ENCODE peak calls at places on chromosomes 3 and 15, in five cellular contexts. U, D, K, Q and P are unnamed samples.

GRCh38 chr15:58755956-58756355 is 6.4 kb upstream of the ADAM10 start:
- DNase-seq in U (no peak), D (no peak), K (no peak), Q (no peak), P (no peak)

GRCh38 chr3:15330031-15330596 is 2.3 kb downstream of the SH3BP5 start:
- DNase-seq in U (peak), D (no peak), K (no peak), Q (no peak), P (no peak)

GRCh38 chr3:95567346-95567745 is 1247.0 kb upstream of the EPHA6 start:
- DNase-seq in U (no peak), D (no peak), K (no peak), Q (no peak), P (no peak)

GRCh38 chr15:90660195-90660995 is 56.8 kb upstream of the BLM start:
- DNase-seq in U (peak), D (no peak), K (peak), Q (no peak), P (no peak)

GRCh38 chr3:10194328-10195071 is 29.8 kb downstream of the IRAK2 start:
- DNase-seq in U (no peak), D (no peak), K (peak), Q (no peak), P (no peak)

GRCh38 chr3:150603888-150604319 is 783 bp downstream of the SELENOT start:
- DNase-seq in U (peak), D (peak), K (no peak), Q (no peak), P (no peak)

GRCh38 chr3:125120370-125121122 is 64.7 kb upstream of the HEG1 start:
- DNase-seq in U (no peak), D (no peak), K (no peak), Q (peak), P (peak)

GRCh38 chr15:90560229-90560771 is 30.6 kb downstream of the CRTC3 start:
- DNase-seq in U (no peak), D (no peak), K (no peak), Q (no peak), P (no peak)

GRCh38 chr15:89770041-89770440 is 6.1 kb upstream of the MESP2 start:
- DNase-seq in U (no peak), D (no peak), K (no peak), Q (no peak), P (no peak)

GRCh38 chr3:172751188-172751571 is 654 bp downstream of the ECT2 start:
- DNase-seq in U (peak), D (no peak), K (no peak), Q (no peak), P (no peak)
- TF ChIP-seq SUZ12 in U (no peak), D (no peak), K (no peak), Q (no peak), P (no peak)

DNA sequence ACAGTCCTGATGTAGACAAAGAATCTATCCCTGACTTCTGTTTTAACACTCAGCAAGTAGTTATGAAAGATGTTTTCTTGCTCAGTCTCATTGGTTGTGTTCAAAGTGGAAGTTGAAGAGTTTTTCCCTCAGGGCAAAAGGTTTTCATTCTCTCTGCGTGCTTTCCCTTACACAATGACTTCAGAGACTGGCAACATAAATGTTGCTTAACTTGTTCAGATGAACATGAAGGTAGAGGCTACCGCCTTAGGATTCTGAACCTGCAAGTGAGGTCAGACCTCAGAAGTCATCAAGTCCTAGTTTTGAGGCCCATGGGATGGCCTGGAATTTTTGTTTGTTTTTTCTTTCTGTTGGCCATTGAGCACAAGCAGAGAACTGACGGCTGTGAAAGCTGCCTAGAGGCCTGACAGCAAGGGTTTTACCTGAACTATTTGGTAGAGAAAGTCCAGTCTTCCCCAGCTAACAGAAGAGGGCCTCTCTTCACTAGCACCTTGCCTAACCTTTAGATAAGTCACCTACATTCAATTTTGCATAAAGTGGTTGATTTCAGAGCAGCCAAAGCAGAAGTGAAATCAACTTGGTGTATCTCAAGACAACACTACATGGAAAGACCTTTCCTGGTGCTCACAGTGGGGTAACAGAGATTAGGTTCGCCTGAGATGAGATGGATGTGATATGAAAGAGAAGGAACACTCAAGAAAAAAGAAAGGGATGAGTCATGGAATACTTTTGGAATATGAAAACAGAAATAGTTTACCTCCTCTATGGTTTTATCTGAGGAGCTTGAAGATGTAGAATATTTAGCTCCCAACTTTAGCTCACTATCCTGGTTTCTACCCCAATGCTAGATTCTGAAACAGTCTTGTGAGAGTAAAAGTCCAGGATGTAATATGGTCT is 53.6 kb upstream of the AP4E1 start:
- DNase-seq in U (no peak), D (peak), K (peak), Q (no peak), P (no peak)
- TF ChIP-seq SUZ12 in U (no peak), D (no peak), K (no peak), Q (no peak), P (no peak)

GRCh38 chr3:112744068-112744467 is 102.6 kb downstream of the CD200R1L start:
- DNase-seq in U (no peak), D (no peak), K (no peak), Q (no peak), P (no peak)
- TF ChIP-seq SUZ12 in U (no peak), D (no peak), K (no peak), Q (no peak), P (no peak)

GRCh38 chr3:170493712-170494182 is 75.1 kb downstream of the CLDN11 start:
- DNase-seq in U (no peak), D (peak), K (no peak), Q (no peak), P (no peak)

GRCh38 chr3:170491901-170492300 is 73.2 kb downstream of the CLDN11 start:
- DNase-seq in U (no peak), D (no peak), K (no peak), Q (no peak), P (no peak)

GRCh38 chr3:170494766-170495165 is 76.1 kb downstream of the CLDN11 start:
- DNase-seq in U (no peak), D (no peak), K (no peak), Q (no peak), P (no peak)

GRCh38 chr3:170488802-170489201 is 70.1 kb downstream of the CLDN11 start:
- DNase-seq in U (no peak), D (peak), K (no peak), Q (no peak), P (no peak)

DNA sequence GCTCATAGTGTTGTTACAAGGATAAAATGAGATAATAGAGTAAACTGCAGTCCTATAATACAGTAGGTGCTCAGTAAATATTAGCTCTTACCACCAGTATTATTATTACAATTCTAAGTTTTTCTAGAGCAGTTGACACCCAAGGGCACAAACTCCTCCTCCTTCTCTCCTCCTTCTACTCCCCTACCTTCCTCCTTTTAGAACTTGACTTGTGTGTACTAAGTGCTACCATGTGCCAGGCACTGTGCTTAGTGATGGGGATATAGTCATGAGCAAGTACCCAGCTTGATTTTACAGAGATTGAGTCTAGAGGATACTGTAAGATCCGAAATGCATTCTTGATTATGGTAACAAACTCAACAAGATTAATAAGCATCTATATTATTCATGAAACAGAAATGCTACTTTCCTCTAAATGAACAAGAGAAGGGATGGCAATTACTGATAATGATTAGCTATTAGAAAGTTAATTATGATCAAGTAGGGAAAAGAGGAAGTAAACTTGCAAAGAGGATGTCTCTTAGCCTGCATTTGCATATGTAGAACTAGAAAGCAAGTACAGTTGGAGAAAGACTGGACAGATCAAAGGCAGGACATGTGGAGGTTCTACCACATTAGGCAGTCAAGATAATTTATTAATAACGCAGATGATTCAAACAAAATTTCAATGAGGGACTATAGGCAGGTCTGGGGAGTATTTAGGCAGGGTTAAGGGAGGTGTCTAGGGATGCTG is 72.3 kb downstream of the CLDN11 start:
- DNase-seq in U (no peak), D (no peak), K (no peak), Q (no peak), P (no peak)
- TF ChIP-seq SUZ12 in U (no peak), D (no peak), K (no peak), Q (no peak), P (no peak)

DNA sequence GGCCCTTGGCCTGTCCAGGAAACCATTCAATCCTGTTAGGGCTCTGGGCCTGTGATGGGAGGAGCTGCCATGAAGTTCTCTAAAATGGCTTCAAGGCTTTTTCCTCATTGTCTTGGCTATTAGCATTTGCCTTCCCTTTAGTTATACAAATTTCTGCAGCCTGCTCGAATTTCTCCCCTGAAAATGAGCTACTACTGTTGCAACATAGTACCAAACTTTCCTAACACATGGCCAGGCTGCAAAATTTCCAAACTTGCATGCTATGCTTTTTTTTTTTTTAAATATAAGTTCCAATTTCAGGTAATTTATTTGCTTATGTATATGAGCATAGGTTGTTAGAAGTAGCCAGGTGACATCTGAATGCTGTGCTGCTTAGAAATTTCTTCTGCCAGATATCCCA is 560.8 kb upstream of the TBL1XR1 start:
- DNase-seq in U (no peak), D (no peak), K (no peak), Q (no peak), P (no peak)
- TF ChIP-seq SUZ12 in U (no peak), D (no peak), K (no peak), Q (no peak), P (no peak)

GRCh38 chr3:46948830-46949671 is 27.5 kb downstream of the CCDC12 start:
- DNase-seq in U (no peak), D (peak), K (no peak), Q (no peak), P (no peak)

GRCh38 chr3:46947981-46948791 is 28.4 kb downstream of the CCDC12 start:
- DNase-seq in U (no peak), D (peak), K (no peak), Q (no peak), P (no peak)

GRCh38 chr3:46952813-46953212 is 23.7 kb downstream of the CCDC12 start:
- DNase-seq in U (no peak), D (no peak), K (no peak), Q (no peak), P (no peak)

GRCh38 chr3:46950177-46950576 is 26.4 kb downstream of the CCDC12 start:
- DNase-seq in U (no peak), D (no peak), K (no peak), Q (no peak), P (no peak)

GRCh38 chr3:46950661-46951241 is 25.8 kb downstream of the CCDC12 start:
- DNase-seq in U (no peak), D (no peak), K (no peak), Q (no peak), P (no peak)
- TF ChIP-seq SUZ12 in U (no peak), D (no peak), K (no peak), Q (no peak), P (no peak)